ENCODE peak calls at places on chromosomes 13 and 19, in four cellular contexts. W, V, X and D are unnamed samples.
A peak's percentile ranks its signal among the peaks of the same experiment; 100 is the strongest.

GRCh38 chr19:55080121-55080914 is 4.6 kb downstream of the EPS8L1 start:
- DNase-seq in W (peak; percentile 59), V (peak; percentile 94), X (peak; percentile 48), D (peak; percentile 71)

GRCh38 chr19:39363909-39364457 is 21.8 kb downstream of the SAMD4B start:
- DNase-seq in W (peak; percentile 51), V (no peak), X (no peak), D (no peak)

GRCh38 chr13:34425307-34425949 is 516.6 kb upstream of the NBEA start:
- DNase-seq in W (no peak), V (no peak), X (no peak), D (no peak)

GRCh38 chr19:17259118-17259780 is 5.3 kb downstream of the USHBP1 start:
- DNase-seq in W (no peak), V (no peak), X (no peak), D (peak; percentile 52)

GRCh38 chr19:3696660-3696995 is 3.6 kb downstream of the PIP5K1C start:
- DNase-seq in W (no peak), V (no peak), X (no peak), D (no peak)

GRCh38 chr13:71634605-71635443 is 232.2 kb downstream of the DACH1 start:
- DNase-seq in W (no peak), V (no peak), X (no peak), D (no peak)

GRCh38 chr13:23617551-23618014 is 47.4 kb downstream of the TNFRSF19 start:
- DNase-seq in W (no peak), V (no peak), X (no peak), D (no peak)

GRCh38 chr19:1882089-1882785 is 3.1 kb downstream of the ABHD17A start:
- DNase-seq in W (no peak), V (no peak), X (no peak), D (no peak)

GRCh38 chr13:105894711-105895110 is 640.8 kb downstream of the EFNB2 start:
- DNase-seq in W (no peak), V (no peak), X (no peak), D (no peak)

GRCh38 chr19:1302534-1303239 is 17.0 kb downstream of the EFNA2 start:
- DNase-seq in W (no peak), V (no peak), X (no peak), D (no peak)

GRCh38 chr13:107348471-107348870 is 780.5 kb upstream of the ARGLU1 start:
- DNase-seq in W (no peak), V (no peak), X (no peak), D (no peak)

GRCh38 chr19:38862321-38863059 is 12.7 kb upstream of the HNRNPL start:
- DNase-seq in W (no peak), V (peak; percentile 55), X (no peak), D (no peak)

GRCh38 chr13:50512602-50513527 is 330.6 kb downstream of the DLEU7 start:
- DNase-seq in W (peak; percentile 66), V (peak; percentile 70), X (peak; percentile 77), D (no peak)
- TF ChIP-seq CTCF in W (peak; percentile 43), V (no peak), X (no peak), D (no peak)

DNA sequence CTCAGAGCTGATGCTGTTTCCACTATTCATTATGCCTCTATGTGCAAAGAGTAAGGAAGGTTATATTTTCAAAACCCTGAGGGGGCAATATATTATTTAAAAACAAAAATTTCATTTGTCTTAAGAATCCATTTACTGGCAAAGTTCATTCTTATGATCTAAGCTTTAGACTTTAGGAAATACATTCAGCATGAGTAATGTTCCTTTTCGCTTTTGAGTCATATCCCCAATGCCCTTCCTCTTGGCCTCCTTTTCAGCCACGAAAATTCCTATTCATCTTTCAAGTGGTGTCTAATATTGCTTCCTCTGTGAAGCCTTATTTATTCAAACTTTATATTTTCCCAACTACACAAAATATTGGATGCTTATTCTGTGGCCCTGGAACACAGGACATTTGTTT is 1317.0 kb downstream of the PCDH9 start:
- DNase-seq in W (no peak), V (no peak), X (no peak), D (peak; percentile 49)
- H3K27ac ChIP-seq in W (peak overlapping the region; percentile 56), V (no peak overlapping the region), X (no peak overlapping the region), D (no peak overlapping the region)

GRCh38 chr13:47420012-47420411 is 523.2 kb upstream of the HTR2A start:
- DNase-seq in W (no peak), V (no peak), X (no peak), D (no peak)
- TF ChIP-seq CTCF in W (peak; percentile 64), V (no peak), X (no peak), D (peak; percentile 14)

GRCh38 chr19:6278740-6279619 is 795 bp downstream of the MLLT1 start:
- DNase-seq in W (no peak), V (no peak), X (no peak), D (no peak)
- H3K27ac ChIP-seq in W (peak overlapping the region; percentile 80), V (no peak overlapping the region), X (peak overlapping the region; percentile 91), D (peak overlapping the region; percentile 82)

DNA sequence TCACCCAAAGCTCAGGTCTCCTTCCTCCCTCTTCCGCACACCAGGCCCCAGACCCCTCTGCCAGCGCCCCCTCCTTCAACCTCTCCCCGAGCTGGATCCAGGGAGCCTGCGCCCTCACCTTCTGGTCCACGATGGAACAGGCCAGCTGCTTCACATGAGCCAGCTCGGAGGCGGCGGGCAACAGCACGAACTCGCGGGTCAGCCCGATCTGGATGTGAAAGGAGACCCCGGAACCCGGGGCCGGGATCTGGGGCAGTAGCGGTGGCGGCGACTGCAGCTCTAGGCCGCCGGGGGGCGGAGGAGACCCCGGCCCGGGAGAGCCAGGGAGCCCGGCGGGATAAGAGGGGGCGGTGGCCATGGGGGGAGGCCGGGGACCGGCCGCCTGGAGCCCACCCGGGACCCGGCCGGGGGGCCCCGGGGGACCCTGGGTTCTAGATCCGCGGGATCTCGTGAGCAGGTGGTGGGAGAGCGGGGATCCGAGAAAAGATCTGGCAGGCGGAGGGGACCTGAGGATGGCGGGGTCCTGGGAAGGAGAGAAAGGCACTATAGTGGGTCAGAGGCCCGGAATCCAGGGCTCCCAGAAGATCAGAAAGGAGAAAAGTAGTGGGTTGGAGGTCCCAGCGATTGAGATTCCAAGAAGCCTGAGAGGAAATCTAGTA is 772 bp downstream of the PRKD2 start:
- DNase-seq in W (no peak), V (peak; percentile 44), X (peak; percentile 39), D (no peak)
- TF ChIP-seq CTCF in W (no peak), V (no peak), X (no peak), D (no peak)

GRCh38 chr19:47377208-47377701 is 28.1 kb downstream of the DHX34 start:
- DNase-seq in W (peak; percentile 80), V (no peak), X (no peak), D (no peak)

GRCh38 chr19:47377801-47378200 is 28.7 kb downstream of the DHX34 start:
- DNase-seq in W (no peak), V (no peak), X (no peak), D (no peak)

GRCh38 chr19:47378246-47378645 is 29.1 kb downstream of the DHX34 start:
- DNase-seq in W (no peak), V (no peak), X (no peak), D (no peak)

GRCh38 chr19:47375694-47376588 is 26.8 kb downstream of the DHX34 start:
- DNase-seq in W (no peak), V (no peak), X (no peak), D (no peak)

GRCh38 chr19:47376589-47377144 is 27.6 kb downstream of the DHX34 start:
- DNase-seq in W (no peak), V (no peak), X (no peak), D (no peak)
- H3K27ac ChIP-seq in W (peak overlapping the region; percentile 89), V (no peak overlapping the region), X (no peak overlapping the region), D (no peak overlapping the region)

DNA sequence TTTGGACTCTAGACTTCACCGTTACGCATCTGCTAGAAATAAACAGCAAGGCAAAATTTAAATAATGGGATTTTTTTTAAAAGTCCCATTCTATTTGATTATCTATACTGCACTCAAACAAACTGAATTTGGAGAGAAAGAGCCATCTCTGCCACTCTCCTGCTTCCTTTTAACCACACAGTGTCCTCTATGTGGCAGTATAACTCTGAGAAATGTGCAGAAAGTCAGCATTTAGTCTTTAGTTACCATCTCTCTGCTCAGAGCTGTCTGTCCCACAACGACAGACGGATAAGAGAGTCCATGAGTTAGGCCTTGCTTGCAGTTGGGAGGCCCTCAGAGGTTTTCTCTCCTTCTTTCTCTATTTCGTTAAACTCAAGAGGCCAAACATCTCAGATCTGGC is 21.2 kb downstream of the CCNA1 start:
- DNase-seq in W (no peak), V (no peak), X (no peak), D (no peak)
- TF ChIP-seq CTCF in W (peak; percentile 62), V (no peak), X (no peak), D (peak; percentile 44)